ENCODE peak calls at places on chromosome 7, in nine cellular contexts. F is effector memory CD4-positive, alpha-beta T cell; O is CD8-positive, alpha-beta T cell; T is CD4-positive, CD25-positive, alpha-beta regulatory T cell; M is GM23248; H is ovary; J is cardiac muscle cell; E is IMR-90; W is hepatocyte. B is an unnamed sample.

GRCh38 chr7:23622469-23622868 is 25.3 kb downstream of the CCDC126 start:
- DNase-seq in F (no peak), O (no peak), T (no peak), M (no peak), H (no peak), J (no peak), E (peak; percentile 76), W (no peak), B (no peak)

GRCh38 chr7:125465527-125465926 is 535.9 kb upstream of the POT1 start:
- DNase-seq in F (no peak), O (no peak), T (no peak), M (no peak), H (no peak), J (no peak), E (no peak), W (no peak), B (no peak)

GRCh38 chr7:28165971-28166955 is 14.3 kb downstream of the JAZF1 start:
- DNase-seq in F (no peak), O (no peak), T (no peak), M (peak; percentile 90), H (no peak), J (no peak), E (peak; percentile 92), W (peak; percentile 22), B (no peak)

GRCh38 chr7:19772858-19773337 is 519 bp downstream of the TMEM196 start:
- DNase-seq in F (no peak), O (no peak), T (no peak), M (peak; percentile 59), H (peak; percentile 10), J (peak; percentile 84), E (peak; percentile 5), W (peak; percentile 68), B (no peak)

GRCh38 chr7:132743974-132744373 is 167.7 kb upstream of the PLXNA4 start:
- DNase-seq in F (no peak), O (no peak), T (no peak), M (no peak), H (no peak), J (no peak), E (peak; percentile 6), W (no peak), B (no peak)

GRCh38 chr7:24477807-24478655 is 95.2 kb upstream of the PALS2 start:
- DNase-seq in F (no peak), O (no peak), T (no peak), M (peak; percentile 88), H (peak; percentile 34), J (peak; percentile 30), E (peak; percentile 90), W (peak; percentile 66), B (no peak)

GRCh38 chr7:96786261-96786997 is 76.8 kb upstream of the SEM1 start:
- DNase-seq in F (no peak), O (no peak), T (no peak), M (no peak), H (peak; percentile 9), J (peak; percentile 6), E (no peak), W (peak; percentile 26), B (no peak)

GRCh38 chr7:70790215-70791073 is 341.5 kb upstream of the GALNT17 start:
- DNase-seq in F (no peak), O (no peak), T (no peak), M (no peak), H (no peak), J (no peak), E (no peak), W (no peak), B (no peak)

GRCh38 chr7:12596225-12596790 is 25.8 kb downstream of the SCIN start:
- DNase-seq in F (no peak), O (no peak), T (no peak), M (no peak), H (no peak), J (no peak), E (no peak), W (no peak), B (no peak)

GRCh38 chr7:6614941-6615737 is at the start of gene ZNF853:
- DNase-seq in F (no peak), O (no peak), T (no peak), M (no peak), H (peak; percentile 41), J (peak; percentile 80), E (no peak), W (peak; percentile 46), B (no peak)

GRCh38 chr7:2417981-2418481 is 14.6 kb downstream of the CHST12 start:
- DNase-seq in F (peak; percentile 46), O (peak; percentile 30), T (no peak), M (peak; percentile 96), H (no peak), J (no peak), E (peak; percentile 36), W (no peak), B (no peak)

GRCh38 chr7:94431620-94432295 is 37.1 kb downstream of the COL1A2 start:
- DNase-seq in F (no peak), O (no peak), T (no peak), M (peak; percentile 53), H (no peak), J (no peak), E (peak; percentile 86), W (no peak), B (no peak)

GRCh38 chr7:18667466-18667865 is 171.9 kb downstream of the HDAC9 start:
- DNase-seq in F (no peak), O (no peak), T (no peak), M (peak; percentile 77), H (no peak), J (no peak), E (peak; percentile 80), W (peak; percentile 19), B (no peak)

GRCh38 chr7:158366346-158366745 is 221.3 kb downstream of the PTPRN2 start:
- DNase-seq in F (no peak), O (no peak), T (no peak), M (no peak), H (no peak), J (no peak), E (no peak), W (no peak), B (no peak)

GRCh38 chr7:158366916-158367633 is 220.5 kb downstream of the PTPRN2 start:
- DNase-seq in F (no peak), O (no peak), T (no peak), M (no peak), H (no peak), J (no peak), E (no peak), W (no peak), B (no peak)

GRCh38 chr7:158367634-158367982 is 220.0 kb downstream of the PTPRN2 start:
- DNase-seq in F (no peak), O (no peak), T (no peak), M (no peak), H (no peak), J (no peak), E (no peak), W (no peak), B (no peak)

GRCh38 chr7:158362912-158363905 is 224.4 kb downstream of the PTPRN2 start:
- DNase-seq in F (no peak), O (no peak), T (no peak), M (no peak), H (no peak), J (peak; percentile 50), E (no peak), W (peak; percentile 33), B (no peak)

DNA sequence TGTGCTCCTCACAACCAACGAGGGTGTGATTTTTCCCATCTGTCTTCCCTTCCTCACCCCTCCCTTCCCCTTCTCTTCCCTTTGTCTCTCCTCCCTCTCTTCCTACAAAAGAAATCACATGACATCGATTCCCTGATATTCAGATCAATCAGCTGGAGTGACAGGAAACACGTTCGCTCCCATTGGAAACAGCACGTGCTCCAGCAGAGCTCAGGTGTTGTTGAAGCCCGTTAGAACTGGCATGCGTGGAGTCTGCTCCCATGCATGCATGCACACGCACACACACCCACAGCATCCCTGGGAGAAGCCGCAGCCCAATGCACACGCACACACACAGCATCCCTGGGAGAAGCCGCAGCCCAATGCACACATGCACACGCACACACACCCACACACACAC is 222.3 kb downstream of the PTPRN2 start:
- DNase-seq in F (no peak), O (no peak), T (no peak), M (no peak), H (no peak), J (no peak), E (no peak), W (no peak), B (no peak)
- H3K9me3 ChIP-seq in F (no peaks in the 10 kb centered on the region), O (no peaks in the 10 kb centered on the region), T (no peaks in the 10 kb centered on the region), M (no peaks in the 10 kb centered on the region), H (no peaks in the 10 kb centered on the region), J (no peaks in the 10 kb centered on the region), E (peaks cover 52% of the 10 kb centered on the region), W (no peaks in the 10 kb centered on the region), B (no peaks in the 10 kb centered on the region)

DNA sequence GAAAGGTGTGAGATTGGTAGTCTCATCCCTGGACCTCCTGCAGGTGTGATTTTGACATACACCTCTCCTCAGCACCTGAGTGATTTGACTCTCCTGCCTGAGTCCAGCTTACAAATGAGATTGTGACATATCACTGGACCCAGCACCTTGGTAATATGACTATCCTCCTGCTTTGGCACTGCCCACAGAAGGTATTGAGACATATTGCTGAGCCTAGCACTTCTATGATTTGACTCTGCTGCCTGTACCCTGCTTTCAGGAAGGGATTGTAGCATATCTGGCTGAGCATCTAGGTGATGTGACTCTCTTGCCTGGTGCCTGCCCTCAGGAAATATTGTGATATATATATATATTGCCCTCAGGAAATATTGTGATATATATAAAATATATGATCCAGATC is 43.5 kb upstream of the ZNF680 start:
- DNase-seq in F (no peak), O (no peak), T (no peak), M (no peak), H (no peak), J (no peak), E (no peak), W (no peak), B (no peak)
- H3K9me3 ChIP-seq in F (no peaks in the 10 kb centered on the region), O (no peaks in the 10 kb centered on the region), T (no peaks in the 10 kb centered on the region), M (no peaks in the 10 kb centered on the region), H (no peaks in the 10 kb centered on the region), J (no peaks in the 10 kb centered on the region), E (peaks cover 12% of the 10 kb centered on the region), W (no peaks in the 10 kb centered on the region), B (no peaks in the 10 kb centered on the region)

DNA sequence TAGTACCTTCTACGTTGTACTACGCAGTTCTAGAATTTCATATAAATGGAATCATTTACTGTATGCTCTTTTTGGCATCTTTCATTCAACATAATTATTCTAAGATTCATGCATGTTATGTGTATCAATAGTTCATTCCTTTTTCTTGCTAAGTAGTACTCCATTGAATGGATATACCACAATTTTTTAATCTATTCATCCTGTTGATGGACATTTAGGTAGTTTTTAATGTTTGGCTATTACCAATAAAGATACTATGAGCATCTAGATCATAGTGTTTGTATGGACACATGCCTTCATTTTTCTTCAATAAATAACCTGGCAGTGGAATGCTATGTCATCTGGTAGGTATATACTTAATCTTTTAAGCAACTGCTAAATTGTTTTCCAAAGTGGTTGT is 83.0 kb upstream of the ELN start:
- DNase-seq in F (no peak), O (no peak), T (no peak), M (no peak), H (no peak), J (no peak), E (no peak), W (no peak), B (no peak)
- H3K9me3 ChIP-seq in F (no peaks in the 10 kb centered on the region), O (peaks cover 9% of the 10 kb centered on the region), T (peaks cover 33% of the 10 kb centered on the region), M (peaks cover 12% of the 10 kb centered on the region), H (peaks cover 2% of the 10 kb centered on the region), J (no peaks in the 10 kb centered on the region), E (peaks cover 13% of the 10 kb centered on the region), W (peaks cover 7% of the 10 kb centered on the region), B (no peaks in the 10 kb centered on the region)

DNA sequence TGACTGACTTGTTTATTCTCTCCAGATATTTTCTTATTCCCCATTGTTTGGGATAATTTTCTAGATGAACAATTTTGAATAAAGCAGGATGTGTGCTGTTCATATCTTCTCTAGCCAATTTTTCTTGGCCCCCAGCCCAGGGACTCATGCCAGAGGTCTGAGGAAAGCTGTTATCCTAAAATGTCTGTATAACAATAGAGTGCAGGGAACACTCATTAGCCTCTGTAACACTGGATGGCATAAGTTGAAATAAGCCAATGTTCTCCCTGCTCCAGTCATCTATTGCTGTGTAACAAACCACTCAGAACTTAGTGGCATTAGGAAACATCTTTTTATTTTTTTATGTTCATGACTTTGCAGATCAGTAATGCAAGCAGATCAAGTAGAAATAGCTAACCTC is 121.7 kb upstream of the TRIM24 start:
- DNase-seq in F (no peak), O (no peak), T (no peak), M (no peak), H (peak; percentile 48), J (no peak), E (no peak), W (no peak), B (no peak)
- H3K9me3 ChIP-seq in F (no peaks in the 10 kb centered on the region), O (no peaks in the 10 kb centered on the region), T (peaks cover 22% of the 10 kb centered on the region), M (peaks cover 6% of the 10 kb centered on the region), H (peaks cover 4% of the 10 kb centered on the region), J (no peaks in the 10 kb centered on the region), E (peaks cover 1% of the 10 kb centered on the region), W (peaks cover 7% of the 10 kb centered on the region), B (peaks cover 3% of the 10 kb centered on the region)

B was measured in T-helper 17 cell.